ENCODE peak calls at places on chromosomes 3 and 15, in four cellular contexts. K is GM12865, D is HepG2, V is AG10803. U is an unnamed sample.

GRCh38 chr3:55929154-55929869 is 442.2 kb upstream of the WNT5A start:
- DNase-seq in V (no peak), D (no peak), K (no peak), U (no peak)

GRCh38 chr15:67091966-67092677 is 26.7 kb downstream of the SMAD3 start:
- DNase-seq in V (no peak), K (no peak), D (no peak), U (no peak)

GRCh38 chr15:74274485-74275038 is 38.4 kb downstream of the CCDC33 start:
- DNase-seq in D (no peak), V (no peak), K (no peak), U (no peak)

GRCh38 chr3:127450331-127450730 is 140.2 kb downstream of the TPRA1 start:
- DNase-seq in V (no peak), K (no peak), D (no peak), U (no peak)

GRCh38 chr3:188111002-188111584 is 42.9 kb upstream of the LPP start:
- DNase-seq in D (peak), K (no peak), V (no peak), U (no peak)

GRCh38 chr15:85013785-85014184 is 32.1 kb downstream of the PDE8A start:
- DNase-seq in V (no peak), K (no peak), D (no peak), U (no peak)

GRCh38 chr15:96335429-96335807 is 4.9 kb downstream of the NR2F2 start:
- DNase-seq in D (peak), V (no peak), K (no peak), U (peak)

GRCh38 chr15:66935121-66935520 is 130.3 kb upstream of the SMAD3 start:
- DNase-seq in V (peak), K (no peak), D (no peak), U (peak)

GRCh38 chr3:133915685-133916639 is 20.3 kb upstream of the RAB6B start:
- DNase-seq in V (no peak), D (no peak), K (no peak), U (no peak)

GRCh38 chr15:98927990-98928389 is 79.6 kb downstream of the PGPEP1L start:
- DNase-seq in K (no peak), V (no peak), D (no peak), U (no peak)

GRCh38 chr3:150800722-150801121 is 37.8 kb upstream of the SIAH2 start:
- DNase-seq in V (no peak), K (no peak), D (no peak), U (no peak)
- TF ChIP-seq CTCF in V (no peak), K (no peak), D (no peak), U (no peak)

DNA sequence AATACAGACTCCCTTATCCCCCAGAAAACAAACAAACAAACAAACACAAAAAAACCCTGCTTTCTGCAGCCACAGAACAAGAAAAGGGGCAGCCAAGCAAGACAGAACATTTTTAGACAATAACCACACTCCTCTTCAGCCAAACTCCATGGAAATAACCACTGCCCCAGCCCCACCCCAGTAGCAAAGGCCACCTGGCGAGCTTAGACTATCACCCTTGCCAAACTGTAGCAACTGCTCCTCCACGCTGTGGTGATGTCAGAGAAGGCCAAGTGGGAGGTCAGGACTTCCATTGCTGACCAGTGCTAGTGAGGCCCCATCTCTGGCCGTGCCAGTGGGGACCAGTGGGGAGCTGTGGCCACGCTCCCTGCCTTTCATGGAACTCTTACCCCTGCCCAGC is 60.3 kb upstream of the CHRNA7 start:
- DNase-seq in D (no peak), K (no peak), V (no peak), U (no peak)
- TF ChIP-seq CTCF in D (no peak), K (no peak), V (no peak), U (no peak)

GRCh38 chr3:190697502-190697830 is 165.0 kb downstream of the GMNC start:
- DNase-seq in D (no peak), K (no peak), V (no peak), U (no peak)

GRCh38 chr3:190699784-190700183 is 162.7 kb downstream of the GMNC start:
- DNase-seq in K (no peak), D (no peak), V (no peak), U (no peak)

GRCh38 chr3:190697901-190698300 is 164.6 kb downstream of the GMNC start:
- DNase-seq in V (peak), D (no peak), K (no peak), U (peak)

GRCh38 chr3:190696777-190697501 is 165.6 kb downstream of the GMNC start:
- DNase-seq in V (peak), D (peak), K (peak), U (peak)

GRCh38 chr3:190701096-190701532 is 161.4 kb downstream of the GMNC start:
- DNase-seq in K (peak), D (peak), V (peak), U (peak)
- TF ChIP-seq CTCF in K (peak), D (peak), V (peak), U (peak)

GRCh38 chr3:104677932-104678331 is 688.8 kb upstream of the ALCAM start:
- DNase-seq in D (no peak), V (no peak), K (no peak), U (no peak)
- TF ChIP-seq CTCF in D (no peak), V (no peak), K (no peak), U (no peak)

DNA sequence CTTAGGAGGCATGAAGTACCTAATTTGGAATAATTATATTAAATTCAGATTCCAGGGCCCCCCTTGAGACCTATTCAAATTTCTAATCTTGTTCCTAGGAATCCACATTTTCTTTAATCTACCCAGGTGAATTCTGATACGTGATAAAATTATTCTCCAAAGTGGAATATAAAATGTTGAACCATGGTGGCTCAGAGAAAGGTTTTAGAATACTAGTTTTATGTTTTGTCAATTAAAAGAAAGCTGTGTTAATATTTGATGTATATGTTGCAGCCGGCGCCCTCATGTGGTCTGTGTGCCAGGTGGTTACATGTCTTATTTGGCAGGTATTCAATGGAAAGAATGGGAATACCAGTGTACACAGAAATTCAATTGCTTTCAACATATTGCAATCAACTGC is 321.8 kb downstream of the FEZF2 start:
- DNase-seq in K (no peak), D (peak), V (peak), U (peak)
- TF ChIP-seq CTCF in K (no peak), D (peak), V (peak), U (peak)

DNA sequence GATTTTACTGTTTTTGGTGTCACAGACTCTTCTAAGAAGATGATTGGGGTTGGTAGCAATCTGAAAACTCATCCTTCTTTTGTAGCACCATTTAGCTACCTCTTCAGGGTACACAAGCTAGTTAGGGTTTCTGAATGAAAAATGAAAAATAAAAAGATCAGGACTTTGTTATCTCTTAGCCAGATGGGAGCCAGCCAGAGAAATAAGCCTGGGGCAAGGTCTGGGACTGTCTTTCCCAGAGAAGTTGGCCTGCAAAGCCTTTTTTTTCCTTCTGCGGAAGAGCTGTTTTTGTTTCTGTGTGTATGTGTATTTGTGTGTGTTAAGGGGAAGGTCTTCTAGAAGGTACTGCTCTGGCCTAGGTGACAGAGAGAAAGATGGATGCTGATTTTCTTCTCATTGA is 150.7 kb upstream of the AGTR1 start:
- DNase-seq in V (no peak), K (no peak), D (no peak), U (no peak)
- TF ChIP-seq CTCF in V (no peak), K (no peak), D (no peak), U (no peak)

GRCh38 chr3:41726891-41727290 is 235.0 kb downstream of the ULK4 start:
- DNase-seq in D (no peak), K (no peak), V (no peak), U (no peak)
- TF ChIP-seq CTCF in D (no peak), K (no peak), V (no peak), U (no peak)